ENCODE peak calls at places on chromosomes 7 and 10, in four cellular contexts. W, R, D and C are unnamed samples.

GRCh38 chr7:116316838-116317612 is 106.7 kb downstream of the TES start:
- DNase-seq in W (no peak), R (peak; percentile 100), D (peak; percentile 78), C (no peak)

GRCh38 chr7:140673770-140674155 is 1.0 kb downstream of the ADCK2 start:
- DNase-seq in W (no peak), R (no peak), D (no peak), C (no peak)

GRCh38 chr7:138864667-138865066 is 66.7 kb upstream of the ATP6V0A4 start:
- DNase-seq in W (no peak), R (peak; percentile 85), D (peak; percentile 35), C (no peak)

GRCh38 chr10:103067951-103068350 is 125.1 kb downstream of the NT5C2 start:
- DNase-seq in W (no peak), R (no peak), D (no peak), C (no peak)

GRCh38 chr7:25698709-25699108 is 453.3 kb upstream of the NFE2L3 start:
- DNase-seq in W (no peak), R (no peak), D (no peak), C (no peak)

GRCh38 chr10:51743146-51743545 is 43.8 kb upstream of the CSTF2T start:
- DNase-seq in W (no peak), R (no peak), D (no peak), C (no peak)

GRCh38 chr10:47321521-47322195 is 596 bp upstream of the GDF2 start:
- DNase-seq in W (no peak), R (no peak), D (no peak), C (peak; percentile 46)

GRCh38 chr10:110632591-110633215 is 11.4 kb upstream of the RBM20 start:
- DNase-seq in W (no peak), R (no peak), D (no peak), C (no peak)

GRCh38 chr7:143120696-143121405 is 11.0 kb upstream of the PIP start:
- DNase-seq in W (no peak), R (no peak), D (no peak), C (no peak)

GRCh38 chr7:96676901-96677300 is 32.7 kb downstream of the SEM1 start:
- DNase-seq in W (no peak), R (no peak), D (no peak), C (no peak)

GRCh38 chr10:6635784-6636183 is 55.7 kb upstream of the PRKCQ start:
- DNase-seq in W (no peak), R (no peak), D (no peak), C (no peak)

GRCh38 chr7:3695602-3696001 is 394.6 kb downstream of the SDK1 start:
- DNase-seq in W (no peak), R (no peak), D (no peak), C (no peak)

DNA sequence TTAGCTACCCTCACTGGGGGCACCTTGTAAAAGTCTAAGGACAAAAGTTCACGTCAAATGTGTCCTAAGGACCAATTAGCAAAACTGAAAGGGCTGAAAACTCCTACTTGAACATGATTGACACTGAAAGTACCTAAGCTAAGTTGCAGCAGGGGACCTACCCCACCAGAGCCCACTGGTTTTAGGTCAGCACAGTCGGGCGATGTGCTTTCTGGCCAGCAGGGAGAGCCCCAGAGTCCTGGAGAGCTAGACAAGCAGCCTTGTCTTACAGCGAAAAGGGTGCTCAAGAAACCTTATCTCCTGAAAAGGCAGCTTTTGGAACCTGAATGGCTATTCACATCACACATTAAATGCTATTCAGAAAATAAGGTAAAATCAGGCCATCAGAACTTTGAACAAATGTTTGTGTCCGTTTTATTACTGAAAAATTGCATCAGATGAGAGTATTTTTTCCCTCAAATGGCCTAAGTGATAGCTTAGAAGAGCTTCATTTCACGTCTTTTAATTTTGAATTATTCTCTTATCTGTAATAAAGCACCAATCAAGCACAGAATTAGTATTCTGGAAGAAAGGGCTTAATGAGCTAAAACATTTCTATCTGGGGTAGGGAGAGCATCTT is 52.2 kb upstream of the MKI67 start:
- DNase-seq in W (no peak), R (peak; percentile 4), D (peak; percentile 61), C (no peak)
- H3K4me1 ChIP-seq in W (no peaks in the 10 kb centered on the region), R (no peaks in the 10 kb centered on the region), D (peaks cover 23% of the 10 kb centered on the region), C (no peaks in the 10 kb centered on the region)

DNA sequence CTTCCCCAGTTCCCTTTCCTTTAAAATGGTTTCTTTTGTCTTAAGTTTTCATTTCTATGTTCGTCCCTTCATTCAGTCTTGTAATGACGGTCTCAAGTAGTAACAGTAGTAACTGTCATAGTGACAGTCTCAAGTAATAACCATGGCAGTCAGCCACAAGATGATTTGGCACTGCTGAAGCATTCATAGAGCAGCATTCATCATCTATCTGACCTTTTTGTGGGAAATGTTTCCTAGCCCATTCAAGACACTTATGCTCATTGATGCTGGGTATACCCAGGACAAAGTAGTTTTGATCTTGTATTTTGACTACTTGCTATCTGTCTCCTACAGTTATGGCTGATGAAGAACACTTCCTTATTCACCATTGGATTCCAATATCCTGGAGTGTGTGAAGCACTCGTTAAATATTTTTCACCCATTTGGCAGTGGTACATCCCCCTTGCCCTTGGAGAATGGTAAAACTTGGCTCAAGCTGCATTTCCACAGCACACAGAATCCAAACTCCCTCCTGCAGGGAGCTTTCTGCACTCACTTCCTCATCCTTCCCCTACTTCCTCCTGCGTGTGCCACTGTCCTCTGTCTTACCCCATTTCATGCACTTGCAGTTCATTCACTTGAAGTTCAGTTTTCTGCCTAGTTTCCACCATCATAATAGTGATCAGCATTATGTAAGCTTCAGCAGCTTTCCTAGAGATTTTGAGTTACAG is 19.0 kb downstream of the GIMAP4 start:
- DNase-seq in W (no peak), R (no peak), D (no peak), C (no peak)
- TF ChIP-seq CTCF in W (no peak), R (no peak), D (no peak), C (no peak)

DNA sequence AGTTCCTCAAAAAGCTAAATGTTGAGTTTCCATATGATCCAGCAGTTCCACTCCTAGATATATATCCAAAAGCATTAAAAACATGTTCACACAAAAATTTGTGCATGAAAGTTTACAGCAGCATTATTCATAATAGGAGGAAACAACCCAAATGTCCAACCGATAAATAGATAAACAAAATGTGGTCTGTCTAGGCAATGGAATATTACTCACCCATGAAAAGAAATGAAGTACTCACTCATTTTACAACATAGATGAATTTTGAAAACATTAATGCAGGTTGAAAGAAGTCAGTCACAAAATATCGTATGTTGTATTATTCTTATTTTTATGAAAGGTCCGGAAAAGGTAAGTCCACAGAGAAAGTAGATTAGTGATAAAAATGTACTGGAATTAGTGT is 34.0 kb downstream of the BMPR1A start:
- DNase-seq in W (no peak), R (no peak), D (no peak), C (no peak)
- H3K4me1 ChIP-seq in W (peaks cover 14% of the 10 kb centered on the region), R (peaks cover 8% of the 10 kb centered on the region), D (peaks cover 18% of the 10 kb centered on the region), C (peaks cover 9% of the 10 kb centered on the region)

GRCh38 chr7:23105086-23105643 is 420 bp upstream of the KLHL7 start:
- DNase-seq in W (no peak), R (no peak), D (no peak), C (no peak)

GRCh38 chr7:23105644-23106490 is at the start of gene KLHL7:
- DNase-seq in W (peak; percentile 99), R (peak; percentile 90), D (peak; percentile 76), C (peak; percentile 99)

GRCh38 chr7:23098029-23098428 is 7.6 kb upstream of the KLHL7 start:
- DNase-seq in W (no peak), R (no peak), D (no peak), C (no peak)

GRCh38 chr7:23098460-23098859 is 7.1 kb upstream of the KLHL7 start:
- DNase-seq in W (no peak), R (no peak), D (no peak), C (no peak)

GRCh38 chr7:23100697-23101096 is 4.9 kb upstream of the KLHL7 start:
- DNase-seq in W (no peak), R (no peak), D (no peak), C (no peak)
- TF ChIP-seq CTCF in W (no peak), R (no peak), D (no peak), C (no peak)

DNA sequence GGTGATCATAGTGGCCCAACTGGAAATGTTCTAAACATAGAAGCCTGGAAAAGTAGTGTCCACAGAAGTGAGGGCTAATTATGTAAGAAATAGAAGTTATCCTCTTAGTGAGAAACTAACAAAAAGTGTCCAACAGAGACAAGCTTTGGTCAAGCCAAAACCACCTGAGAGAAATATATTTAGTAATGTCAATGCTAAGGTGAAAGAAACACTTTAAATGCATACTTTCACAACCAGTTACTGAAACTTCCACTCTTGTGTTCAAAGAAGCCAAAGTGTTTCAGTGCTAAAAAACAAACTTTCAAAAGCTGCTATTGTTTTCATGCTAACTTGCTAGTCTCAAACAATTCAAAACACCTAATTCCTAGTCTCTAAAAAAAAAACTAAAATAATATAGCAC is 18.1 kb downstream of the RAB11FIP2 start:
- DNase-seq in W (no peak), R (no peak), D (no peak), C (no peak)
- H3K4me1 ChIP-seq in W (no peaks in the 10 kb centered on the region), R (no peaks in the 10 kb centered on the region), D (no peaks in the 10 kb centered on the region), C (no peaks in the 10 kb centered on the region)

DNA sequence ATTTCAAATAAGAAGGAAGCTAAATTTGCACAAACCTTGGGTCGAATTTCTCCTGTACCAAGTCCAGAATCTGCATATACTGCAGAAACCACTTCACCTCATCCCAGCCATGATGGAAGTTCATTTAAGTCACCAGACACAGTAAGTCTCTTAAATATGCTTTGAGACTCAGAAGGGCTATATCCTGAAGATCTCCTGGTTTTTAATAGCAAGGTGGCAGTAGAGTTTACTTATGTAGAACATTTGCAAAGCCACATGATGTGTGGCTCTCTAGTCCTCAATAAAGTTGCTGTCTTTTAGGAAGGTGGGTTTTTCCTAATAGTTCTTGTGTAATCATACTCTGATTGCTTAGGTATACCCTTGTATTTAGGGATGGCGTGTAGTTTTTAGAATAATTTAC is 8.7 kb downstream of the DBF4 start:
- DNase-seq in W (no peak), R (no peak), D (no peak), C (no peak)
- TF ChIP-seq CTCF in W (no peak), R (no peak), D (no peak), C (no peak)

GRCh38 chr10:113320213-113320612 is 232.6 kb upstream of the HABP2 start:
- DNase-seq in W (no peak), R (no peak), D (no peak), C (no peak)

GRCh38 chr10:113320980-113321379 is 231.9 kb upstream of the HABP2 start:
- DNase-seq in W (no peak), R (no peak), D (no peak), C (no peak)

GRCh38 chr10:113323985-113324384 is 228.9 kb upstream of the HABP2 start:
- DNase-seq in W (no peak), R (no peak), D (no peak), C (no peak)

GRCh38 chr10:113319450-113319849 is 233.4 kb upstream of the HABP2 start:
- DNase-seq in W (no peak), R (no peak), D (no peak), C (no peak)

DNA sequence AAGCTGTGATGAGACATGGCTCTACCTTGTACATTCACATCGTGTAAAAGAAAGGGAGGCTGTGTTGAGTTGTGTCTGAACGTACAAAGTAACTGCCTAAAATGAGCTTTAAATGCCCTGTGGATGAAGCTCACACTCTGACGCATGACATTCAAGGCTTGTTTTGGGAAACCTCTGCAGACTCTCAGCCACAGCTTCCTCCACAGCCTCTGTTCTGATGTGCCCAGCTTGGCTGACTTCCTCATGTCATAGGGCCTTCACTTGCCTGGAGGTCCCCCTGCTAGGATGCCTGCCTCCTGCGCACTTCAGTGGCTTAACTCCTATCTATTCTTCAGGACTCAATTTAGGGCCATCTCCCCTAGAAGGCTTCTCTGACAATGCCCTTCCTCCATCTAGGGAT is 230.0 kb upstream of the HABP2 start:
- DNase-seq in W (peak; percentile 58), R (no peak), D (no peak), C (no peak)
- H3K4me1 ChIP-seq in W (peaks cover 26% of the 10 kb centered on the region), R (no peaks in the 10 kb centered on the region), D (peaks cover 29% of the 10 kb centered on the region), C (no peaks in the 10 kb centered on the region)